ENCODE peak calls at places on chromosomes 1 and 21, in seven cellular contexts. One of them, this sample, is unnamed.
A peak's percentile ranks its signal among the peaks of the same experiment; 100 is the strongest.

GRCh38 chr1:40848530-40849189 is 13.5 kb downstream of the CITED4 start:
- DNase-seq in transverse colon: peak; percentile 74
- DNase-seq in endothelial cell of umbilical vein: peak; percentile 62
- DNase-seq in suprapubic skin: no peak
- DNase-seq in vagina: no peak
- DNase-seq in A549: peak; percentile 74
- DNase-seq in H1: no peak
- DNase-seq in this sample: peak; percentile 76

GRCh38 chr21:33229099-33229775 is 501 bp upstream of the IFNAR2 start:
- DNase-seq in transverse colon: no peak
- DNase-seq in endothelial cell of umbilical vein: no peak
- DNase-seq in suprapubic skin: no peak
- DNase-seq in vagina: no peak
- DNase-seq in A549: no peak
- DNase-seq in H1: no peak
- DNase-seq in this sample: no peak

GRCh38 chr1:207073906-207074820 is 14.5 kb upstream of the C4BPB start:
- DNase-seq in transverse colon: no peak
- DNase-seq in endothelial cell of umbilical vein: no peak
- DNase-seq in suprapubic skin: no peak
- DNase-seq in vagina: no peak
- DNase-seq in A549: no peak
- DNase-seq in H1: no peak
- DNase-seq in this sample: no peak

GRCh38 chr1:9282436-9282955 is 10.2 kb upstream of the SPSB1 start:
- DNase-seq in transverse colon: no peak
- DNase-seq in endothelial cell of umbilical vein: no peak
- DNase-seq in suprapubic skin: no peak
- DNase-seq in vagina: no peak
- DNase-seq in A549: no peak
- DNase-seq in H1: no peak
- DNase-seq in this sample: no peak

GRCh38 chr1:162136760-162137537 is 67.5 kb downstream of the NOS1AP start:
- DNase-seq in transverse colon: no peak
- DNase-seq in endothelial cell of umbilical vein: peak; percentile 57
- DNase-seq in suprapubic skin: no peak
- DNase-seq in vagina: no peak
- DNase-seq in A549: peak; percentile 65
- DNase-seq in H1: no peak
- DNase-seq in this sample: no peak

GRCh38 chr1:234589854-234590620 is 19.9 kb downstream of the IRF2BP2 start:
- DNase-seq in transverse colon: no peak
- DNase-seq in endothelial cell of umbilical vein: no peak
- DNase-seq in suprapubic skin: no peak
- DNase-seq in vagina: no peak
- DNase-seq in A549: no peak
- DNase-seq in H1: no peak
- DNase-seq in this sample: no peak

GRCh38 chr21:45225741-45226327 is 61.9 kb downstream of the POFUT2 start:
- DNase-seq in transverse colon: no peak
- DNase-seq in endothelial cell of umbilical vein: no peak
- DNase-seq in suprapubic skin: no peak
- DNase-seq in vagina: peak; percentile 83
- DNase-seq in A549: no peak
- DNase-seq in H1: no peak
- DNase-seq in this sample: no peak

GRCh38 chr1:61268546-61269243 is 186.3 kb downstream of the NFIA start:
- DNase-seq in transverse colon: no peak
- DNase-seq in endothelial cell of umbilical vein: no peak
- DNase-seq in suprapubic skin: no peak
- DNase-seq in vagina: no peak
- DNase-seq in A549: no peak
- DNase-seq in H1: no peak
- DNase-seq in this sample: no peak

GRCh38 chr1:177209357-177209756 is 38.6 kb downstream of the BRINP2 start:
- DNase-seq in transverse colon: peak; percentile 67
- DNase-seq in endothelial cell of umbilical vein: peak; percentile 78
- DNase-seq in suprapubic skin: peak; percentile 85
- DNase-seq in vagina: peak; percentile 94
- DNase-seq in A549: peak; percentile 96
- DNase-seq in H1: no peak
- DNase-seq in this sample: peak; percentile 73

GRCh38 chr1:78122389-78122788 is 76.6 kb downstream of the GIPC2 start:
- DNase-seq in transverse colon: no peak
- DNase-seq in endothelial cell of umbilical vein: no peak
- DNase-seq in suprapubic skin: no peak
- DNase-seq in vagina: no peak
- DNase-seq in A549: no peak
- DNase-seq in H1: no peak
- DNase-seq in this sample: no peak

GRCh38 chr1:169509354-169509753 is 23.6 kb upstream of the SLC19A2 start:
- DNase-seq in transverse colon: no peak
- DNase-seq in endothelial cell of umbilical vein: peak; percentile 35
- DNase-seq in suprapubic skin: no peak
- DNase-seq in vagina: no peak
- DNase-seq in A549: peak; percentile 17
- DNase-seq in H1: no peak
- DNase-seq in this sample: no peak

GRCh38 chr1:114979278-114979891 is 50.2 kb upstream of the TSHB start:
- DNase-seq in transverse colon: peak; percentile 64
- DNase-seq in endothelial cell of umbilical vein: peak; percentile 54
- DNase-seq in suprapubic skin: no peak
- DNase-seq in vagina: no peak
- DNase-seq in A549: peak; percentile 44
- DNase-seq in H1: no peak
- DNase-seq in this sample: peak; percentile 85

GRCh38 chr1:35656148-35656862 is 15.0 kb upstream of the PSMB2 start:
- DNase-seq in transverse colon: no peak
- DNase-seq in endothelial cell of umbilical vein: no peak
- DNase-seq in suprapubic skin: no peak
- DNase-seq in vagina: no peak
- DNase-seq in A549: no peak
- DNase-seq in H1: no peak
- DNase-seq in this sample: no peak

GRCh38 chr1:65079941-65080340 is 68.1 kb upstream of the AK4 start:
- DNase-seq in transverse colon: no peak
- DNase-seq in endothelial cell of umbilical vein: no peak
- DNase-seq in suprapubic skin: no peak
- DNase-seq in vagina: no peak
- DNase-seq in A549: peak; percentile 19
- DNase-seq in H1: no peak
- DNase-seq in this sample: no peak

GRCh38 chr1:23010734-23011449 is 4.8 kb downstream of the TEX46 start:
- DNase-seq in transverse colon: no peak
- DNase-seq in endothelial cell of umbilical vein: no peak
- DNase-seq in suprapubic skin: no peak
- DNase-seq in vagina: peak; percentile 58
- DNase-seq in A549: peak; percentile 70
- DNase-seq in H1: no peak
- DNase-seq in this sample: no peak

GRCh38 chr1:89987170-89987819 is 7.6 kb upstream of the ZNF326 start:
- DNase-seq in transverse colon: peak; percentile 58
- DNase-seq in endothelial cell of umbilical vein: peak; percentile 82
- DNase-seq in suprapubic skin: no peak
- DNase-seq in vagina: no peak
- DNase-seq in A549: peak; percentile 79
- DNase-seq in H1: no peak
- DNase-seq in this sample: peak; percentile 79

GRCh38 chr1:214248294-214249082 is 32.5 kb upstream of the SMYD2 start:
- DNase-seq in transverse colon: no peak
- DNase-seq in endothelial cell of umbilical vein: peak; percentile 49
- DNase-seq in suprapubic skin: no peak
- DNase-seq in vagina: no peak
- DNase-seq in A549: no peak
- DNase-seq in H1: no peak
- DNase-seq in this sample: no peak

GRCh38 chr1:17158961-17159360 is 39.7 kb upstream of the PADI2 start:
- DNase-seq in transverse colon: no peak
- DNase-seq in endothelial cell of umbilical vein: no peak
- DNase-seq in suprapubic skin: no peak
- DNase-seq in vagina: no peak
- DNase-seq in A549: no peak
- DNase-seq in H1: no peak
- DNase-seq in this sample: no peak

GRCh38 chr1:17161137-17161700 is 42.0 kb upstream of the PADI2 start:
- DNase-seq in transverse colon: no peak
- DNase-seq in endothelial cell of umbilical vein: peak; percentile 14
- DNase-seq in suprapubic skin: no peak
- DNase-seq in vagina: no peak
- DNase-seq in A549: no peak
- DNase-seq in H1: no peak
- DNase-seq in this sample: no peak

GRCh38 chr1:17149771-17150170 is 30.5 kb upstream of the PADI2 start:
- DNase-seq in transverse colon: no peak
- DNase-seq in endothelial cell of umbilical vein: no peak
- DNase-seq in suprapubic skin: no peak
- DNase-seq in vagina: no peak
- DNase-seq in A549: no peak
- DNase-seq in H1: no peak
- DNase-seq in this sample: no peak

GRCh38 chr1:17156108-17156507 is 36.9 kb upstream of the PADI2 start:
- DNase-seq in transverse colon: no peak
- DNase-seq in endothelial cell of umbilical vein: no peak
- DNase-seq in suprapubic skin: no peak
- DNase-seq in vagina: no peak
- DNase-seq in A549: no peak
- DNase-seq in H1: no peak
- DNase-seq in this sample: peak; percentile 62

GRCh38 chr1:17155257-17155895 is 36.1 kb upstream of the PADI2 start:
- DNase-seq in transverse colon: no peak
- DNase-seq in endothelial cell of umbilical vein: no peak
- DNase-seq in suprapubic skin: peak; percentile 7
- DNase-seq in vagina: no peak
- DNase-seq in A549: no peak
- DNase-seq in H1: no peak
- DNase-seq in this sample: no peak
- H3K4me1 ChIP-seq in transverse colon: peaks cover 3% of the 10 kb centered on the region
- H3K4me1 ChIP-seq in endothelial cell of umbilical vein: no peaks in the 10 kb centered on the region
- H3K4me1 ChIP-seq in suprapubic skin: no peaks in the 10 kb centered on the region
- H3K4me1 ChIP-seq in vagina: no peaks in the 10 kb centered on the region
- H3K4me1 ChIP-seq in A549: no peaks in the 10 kb centered on the region
- H3K4me1 ChIP-seq in H1: no peaks in the 10 kb centered on the region
- H3K4me1 ChIP-seq in this sample: peaks cover 2% of the 10 kb centered on the region

GRCh38 chr1:212560933-212561460 is 47.6 kb upstream of the ATF3 start:
- DNase-seq in transverse colon: no peak
- DNase-seq in endothelial cell of umbilical vein: no peak
- DNase-seq in suprapubic skin: no peak
- DNase-seq in vagina: no peak
- DNase-seq in A549: no peak
- DNase-seq in H1: no peak
- DNase-seq in this sample: no peak

GRCh38 chr1:212559929-212560328 is 48.6 kb upstream of the ATF3 start:
- DNase-seq in transverse colon: no peak
- DNase-seq in endothelial cell of umbilical vein: no peak
- DNase-seq in suprapubic skin: no peak
- DNase-seq in vagina: no peak
- DNase-seq in A549: no peak
- DNase-seq in H1: no peak
- DNase-seq in this sample: no peak

GRCh38 chr1:212557739-212558664 is 50.6 kb upstream of the ATF3 start:
- DNase-seq in transverse colon: peak; percentile 73
- DNase-seq in endothelial cell of umbilical vein: peak; percentile 19
- DNase-seq in suprapubic skin: peak; percentile 88
- DNase-seq in vagina: no peak
- DNase-seq in A549: no peak
- DNase-seq in H1: no peak
- DNase-seq in this sample: peak; percentile 74

GRCh38 chr1:212556822-212557549 is 51.6 kb upstream of the ATF3 start:
- DNase-seq in transverse colon: no peak
- DNase-seq in endothelial cell of umbilical vein: no peak
- DNase-seq in suprapubic skin: no peak
- DNase-seq in vagina: no peak
- DNase-seq in A549: no peak
- DNase-seq in H1: no peak
- DNase-seq in this sample: no peak

DNA sequence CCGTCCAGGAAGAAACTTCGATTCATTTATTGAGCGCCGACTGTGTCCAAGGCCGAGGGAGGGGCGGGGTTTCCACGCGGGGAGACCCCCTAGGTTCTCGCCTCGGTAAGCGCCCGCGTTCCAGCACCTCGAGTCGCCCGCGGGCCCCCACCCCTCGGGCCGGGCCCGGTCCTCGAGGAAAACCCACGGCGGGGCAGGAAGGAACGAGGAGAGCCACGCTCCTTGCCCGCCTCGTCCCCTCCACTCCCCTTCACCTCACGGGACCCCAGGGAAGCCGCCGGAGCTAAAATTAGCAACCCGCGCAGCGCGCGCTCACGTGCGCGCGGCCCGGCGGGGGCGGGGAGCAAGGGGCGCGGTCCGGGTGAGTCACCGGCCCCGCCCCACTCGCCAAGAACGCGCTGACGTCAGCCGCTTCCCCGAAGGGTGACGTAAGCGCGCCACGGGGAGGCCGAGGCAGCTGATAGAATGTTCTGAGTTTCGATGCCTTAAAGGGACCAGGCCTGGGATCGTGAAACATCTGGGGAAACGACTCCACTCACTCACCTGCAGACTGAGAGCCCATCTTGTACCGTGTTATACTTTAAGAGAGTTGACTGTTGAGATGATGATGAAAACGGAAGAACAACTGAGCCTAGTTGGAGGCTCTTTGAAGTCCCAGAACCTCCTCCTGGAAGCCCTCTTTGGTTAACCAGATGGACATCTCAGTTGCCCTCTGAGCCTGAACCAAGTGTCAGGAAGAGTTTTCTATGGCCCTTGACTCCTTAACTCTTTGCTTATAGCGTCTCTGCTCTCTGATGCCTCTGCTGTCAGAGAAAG is 49.7 kb upstream of the ATF3 start:
- DNase-seq in transverse colon: peak; percentile 96
- DNase-seq in endothelial cell of umbilical vein: peak; percentile 84
- DNase-seq in suprapubic skin: peak; percentile 97
- DNase-seq in vagina: peak; percentile 96
- DNase-seq in A549: peak; percentile 95
- DNase-seq in H1: peak; percentile 53
- DNase-seq in this sample: peak; percentile 96
- TF ChIP-seq POLR2A in transverse colon: peak; percentile 88
- TF ChIP-seq POLR2A in endothelial cell of umbilical vein: peak; percentile 43
- TF ChIP-seq POLR2A in suprapubic skin: peak; percentile 83
- TF ChIP-seq POLR2A in vagina: peak; percentile 9
- TF ChIP-seq POLR2A in A549: no peak
- TF ChIP-seq POLR2A in H1: peak; percentile 55
- TF ChIP-seq POLR2A in this sample: peak; percentile 89

GRCh38 chr1:43969746-43970466 is at the start of gene DPH2:
- DNase-seq in transverse colon: peak; percentile 97
- DNase-seq in endothelial cell of umbilical vein: peak; percentile 98
- DNase-seq in suprapubic skin: peak; percentile 99
- DNase-seq in vagina: peak; percentile 97
- DNase-seq in A549: peak; percentile 95
- DNase-seq in H1: peak; percentile 88
- DNase-seq in this sample: peak; percentile 99
- TF ChIP-seq CTCF in transverse colon: peak; percentile 64
- TF ChIP-seq CTCF in endothelial cell of umbilical vein: no peak
- TF ChIP-seq CTCF in suprapubic skin: no peak
- TF ChIP-seq CTCF in vagina: no peak
- TF ChIP-seq CTCF in A549: no peak
- TF ChIP-seq CTCF in H1: no peak
- TF ChIP-seq CTCF in this sample: no peak

DNA sequence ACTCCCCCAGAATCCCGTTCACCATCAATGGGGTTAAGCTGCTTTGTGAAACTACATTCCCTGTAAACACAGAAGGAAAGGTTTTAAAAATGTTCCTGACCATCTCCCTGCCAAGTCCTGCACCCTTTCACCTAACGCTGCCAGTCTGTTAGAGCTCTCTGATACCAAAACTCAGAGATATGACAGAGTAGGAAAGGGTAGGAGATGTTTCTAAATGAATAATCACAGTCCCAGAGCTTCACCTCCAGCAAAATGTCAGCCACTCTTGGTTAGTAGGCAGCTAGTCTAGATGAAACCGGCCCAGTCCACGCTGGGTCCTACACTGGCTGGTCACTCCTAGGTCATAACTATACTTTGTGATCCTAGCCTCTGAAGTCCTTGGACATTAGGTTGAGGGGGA is 26.7 kb downstream of the SLAMF6 start:
- DNase-seq in transverse colon: no peak
- DNase-seq in endothelial cell of umbilical vein: no peak
- DNase-seq in suprapubic skin: no peak
- DNase-seq in vagina: no peak
- DNase-seq in A549: no peak
- DNase-seq in H1: no peak
- DNase-seq in this sample: no peak
- H3K4me1 ChIP-seq in transverse colon: no peaks in the 10 kb centered on the region
- H3K4me1 ChIP-seq in endothelial cell of umbilical vein: no peaks in the 10 kb centered on the region
- H3K4me1 ChIP-seq in suprapubic skin: no peaks in the 10 kb centered on the region
- H3K4me1 ChIP-seq in vagina: no peaks in the 10 kb centered on the region
- H3K4me1 ChIP-seq in A549: no peaks in the 10 kb centered on the region
- H3K4me1 ChIP-seq in H1: no peaks in the 10 kb centered on the region
- H3K4me1 ChIP-seq in this sample: no peaks in the 10 kb centered on the region